ENCODE peak calls at places on chromosomes 2 and 18, in six cellular contexts. One of them, this sample, is unnamed.

GRCh38 chr2:226953206-226953605 is 117.4 kb downstream of the RHBDD1 start:
- DNase-seq in heart right ventricle: no peak
- DNase-seq in CD4-positive, alpha-beta memory T cell: no peak
- DNase-seq in spleen: no peak
- DNase-seq in hepatocyte: no peak
- DNase-seq in heart left ventricle: no peak
- DNase-seq in this sample: no peak

GRCh38 chr2:136025057-136025973 is 39.9 kb upstream of the DARS1 start:
- DNase-seq in heart right ventricle: peak; percentile 78
- DNase-seq in hepatocyte: peak; percentile 91
- DNase-seq in spleen: peak; percentile 93
- DNase-seq in CD4-positive, alpha-beta memory T cell: peak; percentile 12
- DNase-seq in heart left ventricle: peak; percentile 84
- DNase-seq in this sample: no peak

GRCh38 chr2:241775223-241776177 is 1.1 kb upstream of the GAL3ST2 start:
- DNase-seq in heart left ventricle: no peak
- DNase-seq in CD4-positive, alpha-beta memory T cell: no peak
- DNase-seq in spleen: peak; percentile 64
- DNase-seq in hepatocyte: no peak
- DNase-seq in heart right ventricle: no peak
- DNase-seq in this sample: no peak

GRCh38 chr18:46213295-46213694 is 109.1 kb downstream of the HAUS1 start:
- DNase-seq in hepatocyte: no peak
- DNase-seq in CD4-positive, alpha-beta memory T cell: peak; percentile 54
- DNase-seq in heart left ventricle: no peak
- DNase-seq in heart right ventricle: no peak
- DNase-seq in spleen: no peak
- DNase-seq in this sample: no peak

GRCh38 chr2:34547340-34547739 is 948.2 kb upstream of the FAM98A start:
- DNase-seq in spleen: no peak
- DNase-seq in CD4-positive, alpha-beta memory T cell: no peak
- DNase-seq in heart left ventricle: no peak
- DNase-seq in hepatocyte: no peak
- DNase-seq in heart right ventricle: no peak
- DNase-seq in this sample: no peak

GRCh38 chr2:68548396-68548795 is 81.0 kb downstream of the APLF start:
- DNase-seq in heart right ventricle: no peak
- DNase-seq in CD4-positive, alpha-beta memory T cell: no peak
- DNase-seq in spleen: no peak
- DNase-seq in hepatocyte: no peak
- DNase-seq in heart left ventricle: no peak
- DNase-seq in this sample: no peak

GRCh38 chr18:57737661-57738060 is 65.5 kb downstream of the ATP8B1 start:
- DNase-seq in spleen: no peak
- DNase-seq in heart left ventricle: peak; percentile 83
- DNase-seq in heart right ventricle: peak; percentile 61
- DNase-seq in CD4-positive, alpha-beta memory T cell: no peak
- DNase-seq in hepatocyte: peak; percentile 87
- DNase-seq in this sample: no peak

GRCh38 chr2:138030459-138030858 is 66.2 kb downstream of the HNMT start:
- DNase-seq in hepatocyte: no peak
- DNase-seq in heart left ventricle: no peak
- DNase-seq in CD4-positive, alpha-beta memory T cell: no peak
- DNase-seq in spleen: no peak
- DNase-seq in heart right ventricle: no peak
- DNase-seq in this sample: no peak

GRCh38 chr2:228657807-228658402 is 476.4 kb upstream of the SPHKAP start:
- DNase-seq in hepatocyte: peak; percentile 55
- DNase-seq in heart left ventricle: no peak
- DNase-seq in heart right ventricle: no peak
- DNase-seq in spleen: no peak
- DNase-seq in CD4-positive, alpha-beta memory T cell: no peak
- DNase-seq in this sample: no peak

GRCh38 chr2:48566582-48566981 is 36.6 kb downstream of the STON1 start:
- DNase-seq in hepatocyte: peak; percentile 18
- DNase-seq in heart right ventricle: no peak
- DNase-seq in spleen: no peak
- DNase-seq in CD4-positive, alpha-beta memory T cell: no peak
- DNase-seq in heart left ventricle: no peak
- DNase-seq in this sample: no peak

GRCh38 chr2:126304147-126304546 is 351.8 kb upstream of the GYPC start:
- DNase-seq in hepatocyte: no peak
- DNase-seq in heart left ventricle: no peak
- DNase-seq in spleen: no peak
- DNase-seq in heart right ventricle: no peak
- DNase-seq in CD4-positive, alpha-beta memory T cell: no peak
- DNase-seq in this sample: no peak

GRCh38 chr2:110732422-110733413 is at the start of gene ACOXL:
- DNase-seq in hepatocyte: peak; percentile 67
- DNase-seq in heart right ventricle: no peak
- DNase-seq in spleen: peak; percentile 84
- DNase-seq in heart left ventricle: no peak
- DNase-seq in CD4-positive, alpha-beta memory T cell: no peak
- DNase-seq in this sample: no peak

GRCh38 chr18:51614033-51614432 is 416.6 kb upstream of the MEX3C start:
- DNase-seq in CD4-positive, alpha-beta memory T cell: no peak
- DNase-seq in spleen: no peak
- DNase-seq in heart left ventricle: peak; percentile 31
- DNase-seq in hepatocyte: peak; percentile 87
- DNase-seq in heart right ventricle: peak; percentile 5
- DNase-seq in this sample: no peak

GRCh38 chr2:200737585-200737984 is 74.1 kb upstream of the BZW1 start:
- DNase-seq in CD4-positive, alpha-beta memory T cell: no peak
- DNase-seq in hepatocyte: no peak
- DNase-seq in spleen: no peak
- DNase-seq in heart right ventricle: no peak
- DNase-seq in heart left ventricle: no peak
- DNase-seq in this sample: no peak

GRCh38 chr2:200738590-200738989 is 73.1 kb upstream of the BZW1 start:
- DNase-seq in heart right ventricle: no peak
- DNase-seq in heart left ventricle: no peak
- DNase-seq in spleen: no peak
- DNase-seq in CD4-positive, alpha-beta memory T cell: no peak
- DNase-seq in hepatocyte: no peak
- DNase-seq in this sample: no peak

GRCh38 chr2:200733713-200734198 is 78.0 kb upstream of the BZW1 start:
- DNase-seq in hepatocyte: no peak
- DNase-seq in spleen: no peak
- DNase-seq in CD4-positive, alpha-beta memory T cell: no peak
- DNase-seq in heart left ventricle: no peak
- DNase-seq in heart right ventricle: no peak
- DNase-seq in this sample: no peak

GRCh38 chr2:200736646-200737274 is 75.0 kb upstream of the BZW1 start:
- DNase-seq in spleen: no peak
- DNase-seq in hepatocyte: no peak
- DNase-seq in heart left ventricle: no peak
- DNase-seq in heart right ventricle: no peak
- DNase-seq in CD4-positive, alpha-beta memory T cell: no peak
- DNase-seq in this sample: no peak

DNA sequence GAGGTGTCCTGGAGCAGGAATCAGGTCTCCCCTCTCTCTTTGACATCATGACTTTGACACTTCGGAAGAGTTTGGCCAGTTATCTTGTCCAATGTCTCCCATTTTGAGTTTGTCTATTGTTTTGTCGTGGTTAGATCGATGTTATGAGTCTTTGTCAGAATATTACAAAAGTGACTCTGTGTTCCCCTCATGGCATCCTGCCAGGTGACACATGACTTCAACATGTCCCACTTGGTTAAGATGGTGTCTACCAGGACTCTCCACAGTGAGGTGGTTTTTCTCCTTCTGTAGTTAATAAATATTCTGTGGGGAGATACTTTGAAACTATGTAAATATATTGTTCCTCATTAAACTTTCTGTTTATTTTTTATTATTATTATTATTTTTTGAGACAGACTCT is 76.6 kb upstream of the BZW1 start:
- DNase-seq in hepatocyte: no peak
- DNase-seq in heart left ventricle: no peak
- DNase-seq in heart right ventricle: no peak
- DNase-seq in CD4-positive, alpha-beta memory T cell: no peak
- DNase-seq in spleen: no peak
- DNase-seq in this sample: no peak
- H3K4me3 ChIP-seq in hepatocyte: no peak overlapping the region
- H3K4me3 ChIP-seq in heart left ventricle: no peak overlapping the region
- H3K4me3 ChIP-seq in heart right ventricle: no peak overlapping the region
- H3K4me3 ChIP-seq in CD4-positive, alpha-beta memory T cell: no peak overlapping the region
- H3K4me3 ChIP-seq in spleen: no peak overlapping the region
- H3K4me3 ChIP-seq in this sample: no peak overlapping the region

DNA sequence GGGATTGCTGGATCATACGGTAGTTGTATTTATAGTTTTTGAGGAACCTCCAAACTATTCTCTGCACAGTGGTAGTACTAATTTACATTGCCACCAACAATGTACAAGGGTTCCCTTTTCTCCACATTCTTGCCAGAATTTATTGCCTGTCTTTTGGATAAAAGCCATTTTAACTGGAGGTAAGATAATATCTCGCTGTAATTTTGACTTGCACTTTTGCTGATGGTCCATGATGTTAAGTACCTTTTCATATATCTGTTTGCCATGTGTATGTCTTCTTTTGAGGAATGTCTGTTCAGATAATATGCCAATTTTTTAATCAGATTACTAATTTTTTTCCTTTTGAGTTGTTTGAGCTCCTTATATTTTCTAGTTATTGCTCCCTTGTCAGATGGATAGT is 158.8 kb downstream of the CCDC102B start:
- DNase-seq in hepatocyte: no peak
- DNase-seq in heart right ventricle: no peak
- DNase-seq in spleen: no peak
- DNase-seq in heart left ventricle: no peak
- DNase-seq in CD4-positive, alpha-beta memory T cell: no peak
- DNase-seq in this sample: no peak
- H3K4me1 ChIP-seq in hepatocyte: no peaks in the 10 kb centered on the region
- H3K4me1 ChIP-seq in heart right ventricle: no peaks in the 10 kb centered on the region
- H3K4me1 ChIP-seq in spleen: no peaks in the 10 kb centered on the region
- H3K4me1 ChIP-seq in heart left ventricle: no peaks in the 10 kb centered on the region
- H3K4me1 ChIP-seq in CD4-positive, alpha-beta memory T cell: no peaks in the 10 kb centered on the region
- H3K4me1 ChIP-seq in this sample: no peaks in the 10 kb centered on the region

GRCh38 chr18:12307871-12308385 is at the start of gene TUBB6:
- DNase-seq in hepatocyte: peak; percentile 83
- DNase-seq in heart left ventricle: peak; percentile 91
- DNase-seq in spleen: peak; percentile 81
- DNase-seq in heart right ventricle: peak; percentile 81
- DNase-seq in CD4-positive, alpha-beta memory T cell: no peak
- DNase-seq in this sample: no peak

GRCh38 chr18:12308386-12309100 is 502 bp downstream of the TUBB6 start:
- DNase-seq in hepatocyte: peak; percentile 91
- DNase-seq in heart right ventricle: peak; percentile 83
- DNase-seq in spleen: peak; percentile 87
- DNase-seq in CD4-positive, alpha-beta memory T cell: no peak
- DNase-seq in heart left ventricle: peak; percentile 93
- DNase-seq in this sample: no peak

GRCh38 chr18:12306752-12307151 is 1.3 kb upstream of the TUBB6 start:
- DNase-seq in heart left ventricle: no peak
- DNase-seq in CD4-positive, alpha-beta memory T cell: no peak
- DNase-seq in heart right ventricle: no peak
- DNase-seq in hepatocyte: no peak
- DNase-seq in spleen: no peak
- DNase-seq in this sample: no peak

GRCh38 chr18:12305930-12306629 is 2.0 kb upstream of the TUBB6 start:
- DNase-seq in heart left ventricle: no peak
- DNase-seq in heart right ventricle: no peak
- DNase-seq in spleen: peak; percentile 65
- DNase-seq in hepatocyte: no peak
- DNase-seq in CD4-positive, alpha-beta memory T cell: no peak
- DNase-seq in this sample: no peak

DNA sequence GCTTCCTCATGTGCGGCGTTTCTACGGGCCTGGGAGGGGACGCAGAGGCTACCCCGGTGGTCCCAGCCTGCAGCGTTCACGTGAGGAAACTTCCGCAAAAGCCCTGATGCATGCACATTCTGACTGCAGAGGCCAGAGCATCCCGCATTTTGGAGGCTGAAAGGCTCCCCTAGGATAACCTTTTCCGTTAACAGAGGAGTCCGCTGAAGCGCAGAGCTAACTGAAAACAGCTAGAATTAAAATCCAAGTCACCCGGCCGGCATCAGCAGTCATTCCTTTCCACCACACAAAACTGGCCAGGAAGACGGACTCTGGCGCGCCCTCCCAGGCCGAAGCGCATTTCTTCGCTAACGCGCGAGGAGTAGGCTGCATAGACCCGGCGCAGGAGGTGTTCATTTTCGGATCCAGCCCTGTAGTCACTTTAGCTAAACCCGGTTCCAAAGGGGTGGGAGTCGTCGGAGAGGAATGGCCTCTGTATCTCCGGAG is 747 bp upstream of the TUBB6 start:
- DNase-seq in hepatocyte: peak; percentile 65
- DNase-seq in heart left ventricle: peak; percentile 69
- DNase-seq in heart right ventricle: peak; percentile 64
- DNase-seq in CD4-positive, alpha-beta memory T cell: no peak
- DNase-seq in spleen: peak; percentile 79
- DNase-seq in this sample: no peak
- H3K4me3 ChIP-seq in hepatocyte: peak overlapping the region; percentile 51
- H3K4me3 ChIP-seq in heart left ventricle: peak overlapping the region; percentile 89
- H3K4me3 ChIP-seq in heart right ventricle: peak overlapping the region; percentile 83
- H3K4me3 ChIP-seq in CD4-positive, alpha-beta memory T cell: no peak overlapping the region
- H3K4me3 ChIP-seq in spleen: peak overlapping the region; percentile 56
- H3K4me3 ChIP-seq in this sample: peak overlapping the region; percentile 32

GRCh38 chr2:20862850-20863249 is 39.9 kb upstream of the LDAH start:
- DNase-seq in heart left ventricle: no peak
- DNase-seq in CD4-positive, alpha-beta memory T cell: no peak
- DNase-seq in hepatocyte: no peak
- DNase-seq in heart right ventricle: no peak
- DNase-seq in spleen: no peak
- DNase-seq in this sample: no peak

GRCh38 chr2:20868377-20868776 is 45.5 kb upstream of the LDAH start:
- DNase-seq in heart left ventricle: no peak
- DNase-seq in CD4-positive, alpha-beta memory T cell: peak; percentile 56
- DNase-seq in hepatocyte: no peak
- DNase-seq in heart right ventricle: no peak
- DNase-seq in spleen: no peak
- DNase-seq in this sample: peak; percentile 10
- H3K4me1 ChIP-seq in heart left ventricle: no peaks in the 10 kb centered on the region
- H3K4me1 ChIP-seq in CD4-positive, alpha-beta memory T cell: peaks cover 5% of the 10 kb centered on the region
- H3K4me1 ChIP-seq in hepatocyte: no peaks in the 10 kb centered on the region
- H3K4me1 ChIP-seq in heart right ventricle: no peaks in the 10 kb centered on the region
- H3K4me1 ChIP-seq in spleen: no peaks in the 10 kb centered on the region
- H3K4me1 ChIP-seq in this sample: no peaks in the 10 kb centered on the region

This sample was measured in effector memory CD4-positive, alpha-beta T cell.